ENCODE peak calls at places on chromosomes 2 and 18, in four cellular contexts. One of them, this sample, is unnamed.

GRCh38 chr2:217195658-217196446 is 336.0 kb upstream of the TNP1 start:
- DNase-seq in ascending aorta: no peak
- DNase-seq in colonic mucosa: no peak
- DNase-seq in pancreas: no peak
- DNase-seq in this sample: no peak

GRCh38 chr2:202373490-202373889 is 2.6 kb upstream of the BMPR2 start:
- DNase-seq in ascending aorta: no peak
- DNase-seq in colonic mucosa: no peak
- DNase-seq in pancreas: no peak
- DNase-seq in this sample: no peak

GRCh38 chr2:239098288-239098970 is 250.5 kb downstream of the TWIST2 start:
- DNase-seq in ascending aorta: no peak
- DNase-seq in colonic mucosa: no peak
- DNase-seq in pancreas: no peak
- DNase-seq in this sample: no peak

GRCh38 chr2:97950329-97951154 is 45.2 kb downstream of the TMEM131 start:
- DNase-seq in ascending aorta: no peak
- DNase-seq in colonic mucosa: no peak
- DNase-seq in pancreas: no peak
- DNase-seq in this sample: peak

GRCh38 chr2:50952596-50952995 is 79.3 kb downstream of the NRXN1 start:
- DNase-seq in ascending aorta: no peak
- DNase-seq in colonic mucosa: no peak
- DNase-seq in pancreas: no peak
- DNase-seq in this sample: peak

GRCh38 chr2:171551836-171552235 is 29.6 kb downstream of the CYBRD1 start:
- DNase-seq in ascending aorta: no peak
- DNase-seq in colonic mucosa: no peak
- DNase-seq in pancreas: no peak
- DNase-seq in this sample: peak

GRCh38 chr2:230097841-230098240 is 29.1 kb upstream of the SLC16A14 start:
- DNase-seq in ascending aorta: no peak
- DNase-seq in colonic mucosa: no peak
- DNase-seq in pancreas: no peak
- DNase-seq in this sample: no peak

GRCh38 chr2:120223034-120223912 is at the start of gene TMEM185B:
- DNase-seq in ascending aorta: peak
- DNase-seq in colonic mucosa: peak
- DNase-seq in pancreas: peak
- DNase-seq in this sample: peak

GRCh38 chr2:23595601-23596251 is 210.7 kb downstream of the KLHL29 start:
- DNase-seq in ascending aorta: no peak
- DNase-seq in colonic mucosa: no peak
- DNase-seq in pancreas: peak
- DNase-seq in this sample: no peak

GRCh38 chr2:191115391-191115790 is 35.4 kb downstream of the STAT4 start:
- DNase-seq in ascending aorta: no peak
- DNase-seq in colonic mucosa: no peak
- DNase-seq in pancreas: no peak
- DNase-seq in this sample: peak

GRCh38 chr2:134276381-134277172 is 22.7 kb downstream of the MGAT5 start:
- DNase-seq in ascending aorta: no peak
- DNase-seq in colonic mucosa: no peak
- DNase-seq in pancreas: no peak
- DNase-seq in this sample: peak

GRCh38 chr18:44744206-44745180 is 63.8 kb downstream of the SETBP1 start:
- DNase-seq in ascending aorta: no peak
- DNase-seq in colonic mucosa: no peak
- DNase-seq in pancreas: peak
- DNase-seq in this sample: no peak
- H3K4me3 ChIP-seq in ascending aorta: peak
- H3K4me3 ChIP-seq in colonic mucosa: no peak
- H3K4me3 ChIP-seq in pancreas: no peak
- H3K4me3 ChIP-seq in this sample: no peak

GRCh38 chr2:66573412-66573811 is 138.5 kb downstream of the MEIS1 start:
- DNase-seq in ascending aorta: no peak
- DNase-seq in colonic mucosa: no peak
- DNase-seq in pancreas: peak
- DNase-seq in this sample: no peak
- TF ChIP-seq CTCF in ascending aorta: no peak
- TF ChIP-seq CTCF in colonic mucosa: no peak
- TF ChIP-seq CTCF in pancreas: no peak
- TF ChIP-seq CTCF in this sample: no peak

GRCh38 chr2:187549951-187550555 is 4.2 kb downstream of the TFPI start:
- DNase-seq in ascending aorta: no peak
- DNase-seq in colonic mucosa: no peak
- DNase-seq in pancreas: no peak
- DNase-seq in this sample: no peak
- H3K4me3 ChIP-seq in ascending aorta: no peak
- H3K4me3 ChIP-seq in colonic mucosa: no peak
- H3K4me3 ChIP-seq in pancreas: peak
- H3K4me3 ChIP-seq in this sample: peak

GRCh38 chr2:67399831-67400489 is 2.8 kb downstream of the ETAA1 start:
- DNase-seq in ascending aorta: no peak
- DNase-seq in colonic mucosa: no peak
- DNase-seq in pancreas: no peak
- DNase-seq in this sample: peak
- TF ChIP-seq CTCF in ascending aorta: no peak
- TF ChIP-seq CTCF in colonic mucosa: no peak
- TF ChIP-seq CTCF in pancreas: no peak
- TF ChIP-seq CTCF in this sample: no peak

GRCh38 chr2:9334722-9335121 is 88.6 kb downstream of the ITGB1BP1 start:
- DNase-seq in ascending aorta: no peak
- DNase-seq in colonic mucosa: no peak
- DNase-seq in pancreas: no peak
- DNase-seq in this sample: no peak

GRCh38 chr2:9335322-9335754 is 88.0 kb downstream of the ITGB1BP1 start:
- DNase-seq in ascending aorta: no peak
- DNase-seq in colonic mucosa: peak
- DNase-seq in pancreas: no peak
- DNase-seq in this sample: no peak

GRCh38 chr2:9337901-9338300 is 85.4 kb downstream of the ITGB1BP1 start:
- DNase-seq in ascending aorta: no peak
- DNase-seq in colonic mucosa: no peak
- DNase-seq in pancreas: no peak
- DNase-seq in this sample: no peak

GRCh38 chr2:9336209-9336533 is 87.2 kb downstream of the ITGB1BP1 start:
- DNase-seq in ascending aorta: peak
- DNase-seq in colonic mucosa: no peak
- DNase-seq in pancreas: no peak
- DNase-seq in this sample: peak

DNA sequence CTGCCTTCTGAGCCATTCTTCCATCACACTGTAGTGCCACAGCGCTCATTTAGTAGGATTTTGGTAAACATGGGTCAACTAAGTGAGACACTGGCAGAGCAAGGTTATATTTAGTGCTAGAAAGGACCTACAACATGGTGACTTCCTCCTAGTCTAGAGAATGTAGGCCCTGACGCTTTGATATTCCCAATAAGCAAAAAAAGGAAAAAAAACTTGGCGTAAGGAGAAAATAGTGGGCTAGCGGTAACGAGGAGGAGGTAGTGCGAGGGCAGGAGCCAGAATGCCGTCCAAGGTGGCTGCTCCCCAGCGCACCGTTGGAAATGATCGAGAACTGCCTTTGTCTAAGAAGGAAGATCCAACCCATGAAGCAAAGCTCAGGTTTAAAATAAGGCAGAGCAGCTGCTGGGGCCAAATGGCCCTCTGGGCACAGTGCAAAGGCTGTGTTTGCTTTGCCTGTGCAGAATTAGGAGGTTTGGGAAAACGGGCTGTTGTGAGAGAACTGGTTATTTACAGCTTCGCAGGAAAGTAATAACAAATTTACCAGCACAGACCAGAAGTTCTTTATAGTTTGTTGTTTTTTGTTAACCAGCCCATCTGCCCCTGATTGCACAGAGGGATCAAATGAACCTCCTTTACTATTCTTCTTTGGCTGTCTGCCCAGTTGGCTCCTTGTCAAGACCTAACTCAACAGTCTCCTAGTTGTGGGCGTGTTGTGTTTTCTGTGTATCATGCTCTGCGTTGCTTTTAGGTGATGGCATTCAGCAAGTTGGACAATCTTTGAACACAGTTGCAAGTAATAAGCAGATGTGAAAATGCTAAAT is 86.6 kb downstream of the ITGB1BP1 start:
- DNase-seq in ascending aorta: no peak
- DNase-seq in colonic mucosa: peak
- DNase-seq in pancreas: peak
- DNase-seq in this sample: peak
- H3K4me3 ChIP-seq in ascending aorta: no peak
- H3K4me3 ChIP-seq in colonic mucosa: no peak
- H3K4me3 ChIP-seq in pancreas: no peak
- H3K4me3 ChIP-seq in this sample: no peak

GRCh38 chr2:241312082-241312481 is 3.4 kb downstream of the HDLBP start:
- DNase-seq in ascending aorta: no peak
- DNase-seq in colonic mucosa: no peak
- DNase-seq in pancreas: no peak
- DNase-seq in this sample: no peak

GRCh38 chr2:241308832-241309500 is 6.5 kb downstream of the HDLBP start:
- DNase-seq in ascending aorta: no peak
- DNase-seq in colonic mucosa: no peak
- DNase-seq in pancreas: no peak
- DNase-seq in this sample: no peak

GRCh38 chr2:241308267-241308666 is 7.2 kb downstream of the HDLBP start:
- DNase-seq in ascending aorta: no peak
- DNase-seq in colonic mucosa: no peak
- DNase-seq in pancreas: no peak
- DNase-seq in this sample: no peak

GRCh38 chr2:241309684-241310117 is 5.8 kb downstream of the HDLBP start:
- DNase-seq in ascending aorta: no peak
- DNase-seq in colonic mucosa: no peak
- DNase-seq in pancreas: no peak
- DNase-seq in this sample: no peak

DNA sequence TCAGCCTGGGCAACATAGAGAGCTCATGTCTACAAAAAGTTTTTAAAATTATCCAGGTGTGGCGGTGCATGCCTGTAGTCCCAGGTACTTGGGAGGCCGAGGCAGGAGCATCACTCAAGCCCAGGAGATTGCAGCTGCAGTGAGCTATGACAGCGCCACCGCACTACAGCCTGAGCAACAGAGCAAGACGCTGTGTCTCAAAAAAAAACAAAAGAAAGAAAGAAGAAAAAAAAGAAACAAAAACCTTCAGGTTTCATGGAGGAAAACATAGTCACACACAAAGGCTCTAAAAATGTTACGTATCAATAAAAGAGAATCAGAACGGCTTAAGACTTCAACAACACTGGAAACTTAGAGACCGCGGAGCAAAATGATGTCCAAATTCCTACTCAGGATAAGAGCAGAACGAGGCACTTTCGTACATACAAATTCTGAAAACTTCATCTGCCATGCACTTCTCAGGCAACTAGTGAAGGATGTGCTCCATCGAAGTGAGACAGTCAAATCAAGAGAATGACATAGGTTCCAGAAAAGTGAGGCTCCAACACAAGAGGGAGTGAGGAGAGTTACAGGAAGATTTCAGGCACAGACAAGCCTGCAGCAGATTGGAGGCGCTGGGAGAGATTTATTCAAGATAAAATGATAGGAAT is 4.4 kb downstream of the HDLBP start:
- DNase-seq in ascending aorta: no peak
- DNase-seq in colonic mucosa: no peak
- DNase-seq in pancreas: no peak
- DNase-seq in this sample: no peak
- TF ChIP-seq CTCF in ascending aorta: no peak
- TF ChIP-seq CTCF in colonic mucosa: no peak
- TF ChIP-seq CTCF in pancreas: no peak
- TF ChIP-seq CTCF in this sample: no peak